ENCODE peak calls at places on chromosomes 2 and 18, in nine cellular contexts. W is K562, I is breast epithelium, A is stomach, R is H1, B is transverse colon, J is HCT116, M is spleen, Z is GM23338. N is an unnamed sample. For H3K36me3, the result is how much of the 10 kb centered on the place peaks cover.

GRCh38 chr18:76496200-76496890 is 1.3 kb upstream of the ZNF516 start:
- DNase-seq in A (peak), I (no peak), W (peak), J (no peak), B (peak), M (peak), Z (peak), R (peak), N (no peak)

GRCh38 chr2:6412533-6413085 is 453.1 kb downstream of the CMPK2 start:
- DNase-seq in Z (no peak), J (no peak), W (no peak), R (no peak), B (no peak), I (no peak), M (no peak), A (no peak), N (no peak)

GRCh38 chr2:74238879-74239278 is 40.5 kb downstream of the MTHFD2 start:
- DNase-seq in J (no peak), Z (no peak), I (no peak), M (no peak), W (no peak), R (no peak), A (no peak), B (no peak), N (no peak)

GRCh38 chr2:58155160-58155778 is 85.9 kb downstream of the FANCL start:
- DNase-seq in A (no peak), B (no peak), I (no peak), W (no peak), Z (peak), M (no peak), R (no peak), J (no peak), N (no peak)

GRCh38 chr2:44433841-44434240 is 72.1 kb downstream of the CAMKMT start:
- DNase-seq in W (no peak), R (no peak), J (no peak), B (no peak), M (no peak), A (no peak), Z (peak), I (no peak), N (no peak)

GRCh38 chr2:11753452-11753885 is 7.0 kb downstream of the LPIN1 start:
- DNase-seq in I (no peak), J (no peak), B (peak), Z (no peak), M (peak), R (no peak), A (peak), W (no peak), N (no peak)

GRCh38 chr18:79193826-79194225 is 124.6 kb downstream of the ATP9B start:
- DNase-seq in W (no peak), J (no peak), R (no peak), A (no peak), Z (no peak), M (no peak), B (no peak), I (no peak), N (no peak)

GRCh38 chr18:47283476-47283875 is 32.0 kb upstream of the SKOR2 start:
- DNase-seq in I (no peak), A (no peak), W (peak), J (peak), B (no peak), Z (peak), R (no peak), M (no peak), N (peak)

GRCh38 chr2:216109962-216110614 is 940 bp downstream of the XRCC5 start:
- DNase-seq in J (peak), A (no peak), B (no peak), W (no peak), Z (peak), R (no peak), I (no peak), M (no peak), N (no peak)

GRCh38 chr2:142870516-142870915 is 6.9 kb upstream of the KYNU start:
- DNase-seq in R (no peak), M (no peak), J (no peak), Z (no peak), A (no peak), B (no peak), W (no peak), I (no peak), N (no peak)

GRCh38 chr2:235669983-235670962 is 176.4 kb downstream of the AGAP1 start:
- DNase-seq in Z (peak), R (peak), M (no peak), A (peak), B (peak), J (no peak), W (no peak), I (peak), N (no peak)

GRCh38 chr2:240232961-240233890 is 92.8 kb upstream of the OTOS start:
- DNase-seq in W (peak), A (peak), I (peak), M (peak), J (peak), R (peak), B (peak), Z (peak), N (no peak)

GRCh38 chr2:8138923-8139667 is 542.8 kb upstream of the ID2 start:
- DNase-seq in R (no peak), J (no peak), M (no peak), A (no peak), B (no peak), Z (no peak), I (no peak), W (no peak), N (no peak)

GRCh38 chr2:190417045-190417842 is 9.1 kb downstream of the MFSD6 start:
- DNase-seq in Z (no peak), I (no peak), A (no peak), J (no peak), R (no peak), W (no peak), B (no peak), M (no peak), N (no peak)
- H3K36me3 ChIP-seq in Z (under half), I (under half), A (under half), J (under half), R (under half), W (under half), B (under half), M (under half), N (under half)

GRCh38 chr2:46653539-46653938 is 174.2 kb downstream of the TMEM247 start:
- DNase-seq in R (no peak), J (no peak), B (no peak), Z (no peak), I (no peak), A (no peak), M (no peak), W (no peak), N (no peak)

GRCh38 chr2:46656640-46657039 is 177.3 kb downstream of the TMEM247 start:
- DNase-seq in J (no peak), W (no peak), B (no peak), Z (no peak), M (no peak), I (no peak), A (no peak), R (no peak), N (no peak)

GRCh38 chr2:46652514-46653170 is 173.3 kb downstream of the TMEM247 start:
- DNase-seq in B (no peak), Z (no peak), I (no peak), R (no peak), A (no peak), M (no peak), J (no peak), W (no peak), N (no peak)

GRCh38 chr2:46655551-46656436 is 176.4 kb downstream of the TMEM247 start:
- DNase-seq in M (no peak), J (no peak), A (no peak), W (no peak), B (no peak), Z (no peak), I (no peak), R (no peak), N (no peak)

DNA sequence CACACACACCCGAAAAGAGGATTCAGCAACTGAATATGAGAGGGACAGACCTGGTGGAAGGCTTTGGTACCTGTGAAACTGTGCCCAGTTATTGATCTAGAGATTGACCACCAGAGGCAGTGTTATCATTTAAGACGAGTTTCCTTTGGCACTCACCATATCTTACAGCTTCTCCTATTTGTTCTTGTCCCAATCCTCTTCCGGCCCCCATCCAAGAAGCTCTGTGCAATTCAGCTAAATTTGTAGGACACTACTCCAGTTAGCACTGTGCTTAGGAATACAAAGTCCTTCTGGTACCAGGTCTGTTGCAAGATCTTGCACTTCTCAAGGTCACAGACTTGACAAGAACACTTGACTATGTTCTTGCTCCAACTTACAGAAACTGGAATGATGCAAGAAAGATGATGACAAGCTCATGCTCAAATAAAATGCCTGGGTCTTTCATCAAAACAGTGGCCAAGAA is 177.7 kb downstream of the TMEM247 start:
- DNase-seq in A (no peak), B (peak), R (no peak), Z (peak), J (peak), M (no peak), W (peak), I (no peak), N (peak)
- TF ChIP-seq POLR2AphosphoS5 in A (peak), B (peak), R (no peak), Z (no peak), J (no peak), M (no peak), W (no peak), I (peak), N (peak)

GRCh38 chr2:9483107-9483506 is 8.8 kb downstream of the IAH1 start:
- DNase-seq in J (no peak), B (no peak), M (no peak), I (no peak), Z (no peak), W (no peak), A (no peak), R (no peak), N (no peak)
- H3K36me3 ChIP-seq in J (under half), B (half or more), M (half or more), I (under half), Z (under half), W (under half), A (half or more), R (under half), N (half or more)

GRCh38 chr2:95159690-95160449 is at the start of gene ZNF514:
- DNase-seq in R (peak), W (peak), J (no peak), B (peak), I (peak), A (peak), M (peak), Z (peak), N (peak)
- TF ChIP-seq POLR2AphosphoS5 in R (no peak), W (no peak), J (peak), B (peak), I (no peak), A (no peak), M (peak), Z (no peak), N (no peak)

DNA sequence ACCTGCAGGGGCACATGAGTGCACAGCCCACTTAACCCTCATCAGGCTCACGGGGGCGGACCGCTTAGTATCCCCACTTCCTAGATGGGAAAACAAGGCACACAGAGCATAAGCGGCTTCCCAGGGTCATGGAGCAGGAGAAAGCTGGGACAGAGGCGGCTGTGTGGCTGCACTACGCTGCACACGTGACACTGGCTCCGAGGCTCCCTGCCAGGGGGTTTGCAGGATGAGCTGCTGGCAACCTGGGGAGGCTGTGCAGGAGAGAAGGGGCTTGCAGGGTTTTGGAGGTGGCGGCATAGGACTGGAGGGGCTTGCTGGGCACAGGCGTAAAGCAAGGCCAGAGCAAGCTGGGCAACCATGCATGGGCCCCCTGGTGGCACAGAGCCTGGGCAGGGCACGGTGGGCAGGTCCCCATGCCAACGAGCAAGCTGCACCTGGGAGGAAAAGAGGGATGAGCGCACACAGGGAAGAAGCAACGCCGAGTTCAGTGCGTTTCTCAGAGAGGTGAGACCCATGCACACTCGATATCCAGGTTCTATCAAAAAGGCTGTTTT is 268.6 kb downstream of the HDAC4 start:
- DNase-seq in I (no peak), J (no peak), Z (no peak), W (no peak), M (no peak), B (no peak), R (no peak), A (no peak), N (no peak)
- H3K36me3 ChIP-seq in I (under half), J (under half), Z (under half), W (under half), M (half or more), B (under half), R (under half), A (half or more), N (half or more)